ENCODE peak calls at places on chromosome 10, in five cellular contexts. One of them, this sample, is unnamed.
A peak's percentile ranks its signal among the peaks of the same experiment; 100 is the strongest.

GRCh38 chr10:130109796-130110235 is 814 bp downstream of the C10orf143 start:
- DNase-seq in HFFc6: peak; percentile 75
- DNase-seq in brain microvascular endothelial cell: peak; percentile 81
- DNase-seq in activated CD8-positive, alpha-beta T cell treated with anti-CD3 and anti-CD28 coated beads, Interleukin-2, amount 10 ng/mL, durations not matched to agents 7 days and 5 days: peak; percentile 84
- DNase-seq in choroid plexus epithelial cell: peak; percentile 93
- DNase-seq in this sample: peak; percentile 51

GRCh38 chr10:44860811-44861751 is 50.1 kb upstream of the TMEM72 start:
- DNase-seq in HFFc6: peak; percentile 96
- DNase-seq in brain microvascular endothelial cell: peak; percentile 90
- DNase-seq in activated CD8-positive, alpha-beta T cell treated with anti-CD3 and anti-CD28 coated beads, Interleukin-2, amount 10 ng/mL, durations not matched to agents 7 days and 5 days: no peak
- DNase-seq in choroid plexus epithelial cell: peak; percentile 64
- DNase-seq in this sample: no peak

GRCh38 chr10:103470755-103471653 is 8.0 kb downstream of the CALHM3 start:
- DNase-seq in HFFc6: no peak
- DNase-seq in brain microvascular endothelial cell: no peak
- DNase-seq in activated CD8-positive, alpha-beta T cell treated with anti-CD3 and anti-CD28 coated beads, Interleukin-2, amount 10 ng/mL, durations not matched to agents 7 days and 5 days: peak; percentile 96
- DNase-seq in choroid plexus epithelial cell: no peak
- DNase-seq in this sample: peak; percentile 91

GRCh38 chr10:64574371-64574770 is 1053.2 kb downstream of the REEP3 start:
- DNase-seq in HFFc6: no peak
- DNase-seq in brain microvascular endothelial cell: no peak
- DNase-seq in activated CD8-positive, alpha-beta T cell treated with anti-CD3 and anti-CD28 coated beads, Interleukin-2, amount 10 ng/mL, durations not matched to agents 7 days and 5 days: no peak
- DNase-seq in choroid plexus epithelial cell: no peak
- DNase-seq in this sample: no peak

GRCh38 chr10:102644066-102644645 is at the start of gene TRIM8:
- DNase-seq in HFFc6: no peak
- DNase-seq in brain microvascular endothelial cell: no peak
- DNase-seq in activated CD8-positive, alpha-beta T cell treated with anti-CD3 and anti-CD28 coated beads, Interleukin-2, amount 10 ng/mL, durations not matched to agents 7 days and 5 days: peak; percentile 67
- DNase-seq in choroid plexus epithelial cell: peak; percentile 57
- DNase-seq in this sample: peak; percentile 80

GRCh38 chr10:99908512-99908911 is 101.2 kb downstream of the DNMBP start:
- DNase-seq in HFFc6: no peak
- DNase-seq in brain microvascular endothelial cell: no peak
- DNase-seq in activated CD8-positive, alpha-beta T cell treated with anti-CD3 and anti-CD28 coated beads, Interleukin-2, amount 10 ng/mL, durations not matched to agents 7 days and 5 days: no peak
- DNase-seq in choroid plexus epithelial cell: no peak
- DNase-seq in this sample: no peak

GRCh38 chr10:73924935-73925334 is 14.0 kb downstream of the PLAU start:
- DNase-seq in HFFc6: no peak
- DNase-seq in brain microvascular endothelial cell: no peak
- DNase-seq in activated CD8-positive, alpha-beta T cell treated with anti-CD3 and anti-CD28 coated beads, Interleukin-2, amount 10 ng/mL, durations not matched to agents 7 days and 5 days: no peak
- DNase-seq in choroid plexus epithelial cell: no peak
- DNase-seq in this sample: no peak

GRCh38 chr10:63217120-63217605 is 84.0 kb downstream of the NRBF2 start:
- DNase-seq in HFFc6: peak; percentile 33
- DNase-seq in brain microvascular endothelial cell: peak; percentile 43
- DNase-seq in activated CD8-positive, alpha-beta T cell treated with anti-CD3 and anti-CD28 coated beads, Interleukin-2, amount 10 ng/mL, durations not matched to agents 7 days and 5 days: peak; percentile 46
- DNase-seq in choroid plexus epithelial cell: peak; percentile 75
- DNase-seq in this sample: no peak

GRCh38 chr10:79144341-79145173 is 75.8 kb downstream of the ZMIZ1 start:
- DNase-seq in HFFc6: no peak
- DNase-seq in brain microvascular endothelial cell: no peak
- DNase-seq in activated CD8-positive, alpha-beta T cell treated with anti-CD3 and anti-CD28 coated beads, Interleukin-2, amount 10 ng/mL, durations not matched to agents 7 days and 5 days: no peak
- DNase-seq in choroid plexus epithelial cell: no peak
- DNase-seq in this sample: no peak

GRCh38 chr10:51806079-51806835 is 106.9 kb upstream of the CSTF2T start:
- DNase-seq in HFFc6: no peak
- DNase-seq in brain microvascular endothelial cell: no peak
- DNase-seq in activated CD8-positive, alpha-beta T cell treated with anti-CD3 and anti-CD28 coated beads, Interleukin-2, amount 10 ng/mL, durations not matched to agents 7 days and 5 days: no peak
- DNase-seq in choroid plexus epithelial cell: no peak
- DNase-seq in this sample: no peak

GRCh38 chr10:112296908-112297331 is 13.7 kb downstream of the TECTB start:
- DNase-seq in HFFc6: no peak
- DNase-seq in brain microvascular endothelial cell: no peak
- DNase-seq in activated CD8-positive, alpha-beta T cell treated with anti-CD3 and anti-CD28 coated beads, Interleukin-2, amount 10 ng/mL, durations not matched to agents 7 days and 5 days: no peak
- DNase-seq in choroid plexus epithelial cell: peak; percentile 13
- DNase-seq in this sample: no peak

GRCh38 chr10:127424594-127425264 is 124.4 kb upstream of the NPS start:
- DNase-seq in HFFc6: no peak
- DNase-seq in brain microvascular endothelial cell: no peak
- DNase-seq in activated CD8-positive, alpha-beta T cell treated with anti-CD3 and anti-CD28 coated beads, Interleukin-2, amount 10 ng/mL, durations not matched to agents 7 days and 5 days: no peak
- DNase-seq in choroid plexus epithelial cell: peak; percentile 12
- DNase-seq in this sample: no peak

GRCh38 chr10:77925410-77925794 is 1.2 kb downstream of the DLG5 start:
- DNase-seq in HFFc6: peak; percentile 53
- DNase-seq in brain microvascular endothelial cell: no peak
- DNase-seq in activated CD8-positive, alpha-beta T cell treated with anti-CD3 and anti-CD28 coated beads, Interleukin-2, amount 10 ng/mL, durations not matched to agents 7 days and 5 days: no peak
- DNase-seq in choroid plexus epithelial cell: peak; percentile 37
- DNase-seq in this sample: no peak

GRCh38 chr10:132986076-132986475 is 43.7 kb upstream of the CFAP46 start:
- DNase-seq in HFFc6: no peak
- DNase-seq in brain microvascular endothelial cell: no peak
- DNase-seq in activated CD8-positive, alpha-beta T cell treated with anti-CD3 and anti-CD28 coated beads, Interleukin-2, amount 10 ng/mL, durations not matched to agents 7 days and 5 days: no peak
- DNase-seq in choroid plexus epithelial cell: no peak
- DNase-seq in this sample: no peak

GRCh38 chr10:79266543-79267312 is 80.5 kb upstream of the PPIF start:
- DNase-seq in HFFc6: peak; percentile 97
- DNase-seq in brain microvascular endothelial cell: peak; percentile 94
- DNase-seq in activated CD8-positive, alpha-beta T cell treated with anti-CD3 and anti-CD28 coated beads, Interleukin-2, amount 10 ng/mL, durations not matched to agents 7 days and 5 days: no peak
- DNase-seq in choroid plexus epithelial cell: peak; percentile 92
- DNase-seq in this sample: peak; percentile 81

GRCh38 chr10:92264249-92264648 is 26.6 kb downstream of the CPEB3 start:
- DNase-seq in HFFc6: no peak
- DNase-seq in brain microvascular endothelial cell: no peak
- DNase-seq in activated CD8-positive, alpha-beta T cell treated with anti-CD3 and anti-CD28 coated beads, Interleukin-2, amount 10 ng/mL, durations not matched to agents 7 days and 5 days: no peak
- DNase-seq in choroid plexus epithelial cell: no peak
- DNase-seq in this sample: no peak

GRCh38 chr10:59303018-59303417 is 59.3 kb downstream of the FAM13C start:
- DNase-seq in HFFc6: no peak
- DNase-seq in brain microvascular endothelial cell: no peak
- DNase-seq in activated CD8-positive, alpha-beta T cell treated with anti-CD3 and anti-CD28 coated beads, Interleukin-2, amount 10 ng/mL, durations not matched to agents 7 days and 5 days: no peak
- DNase-seq in choroid plexus epithelial cell: no peak
- DNase-seq in this sample: no peak

GRCh38 chr10:121440461-121440860 is 157.8 kb downstream of the FGFR2 start:
- DNase-seq in HFFc6: no peak
- DNase-seq in brain microvascular endothelial cell: no peak
- DNase-seq in activated CD8-positive, alpha-beta T cell treated with anti-CD3 and anti-CD28 coated beads, Interleukin-2, amount 10 ng/mL, durations not matched to agents 7 days and 5 days: no peak
- DNase-seq in choroid plexus epithelial cell: no peak
- DNase-seq in this sample: no peak

GRCh38 chr10:51867956-51868355 is 168.6 kb upstream of the CSTF2T start:
- DNase-seq in HFFc6: peak; percentile 66
- DNase-seq in brain microvascular endothelial cell: peak; percentile 74
- DNase-seq in activated CD8-positive, alpha-beta T cell treated with anti-CD3 and anti-CD28 coated beads, Interleukin-2, amount 10 ng/mL, durations not matched to agents 7 days and 5 days: no peak
- DNase-seq in choroid plexus epithelial cell: peak; percentile 84
- DNase-seq in this sample: no peak

GRCh38 chr10:126738001-126738400 is 67.5 kb upstream of the C10orf90 start:
- DNase-seq in HFFc6: no peak
- DNase-seq in brain microvascular endothelial cell: no peak
- DNase-seq in activated CD8-positive, alpha-beta T cell treated with anti-CD3 and anti-CD28 coated beads, Interleukin-2, amount 10 ng/mL, durations not matched to agents 7 days and 5 days: no peak
- DNase-seq in choroid plexus epithelial cell: no peak
- DNase-seq in this sample: no peak

GRCh38 chr10:110671788-110672579 is 27.8 kb downstream of the RBM20 start:
- DNase-seq in HFFc6: peak; percentile 53
- DNase-seq in brain microvascular endothelial cell: peak; percentile 69
- DNase-seq in activated CD8-positive, alpha-beta T cell treated with anti-CD3 and anti-CD28 coated beads, Interleukin-2, amount 10 ng/mL, durations not matched to agents 7 days and 5 days: peak; percentile 78
- DNase-seq in choroid plexus epithelial cell: peak; percentile 73
- DNase-seq in this sample: peak; percentile 84

GRCh38 chr10:20962165-20962564 is 65.1 kb upstream of the NEBL start:
- DNase-seq in HFFc6: no peak
- DNase-seq in brain microvascular endothelial cell: no peak
- DNase-seq in activated CD8-positive, alpha-beta T cell treated with anti-CD3 and anti-CD28 coated beads, Interleukin-2, amount 10 ng/mL, durations not matched to agents 7 days and 5 days: no peak
- DNase-seq in choroid plexus epithelial cell: peak; percentile 18
- DNase-seq in this sample: no peak

GRCh38 chr10:69500864-69501468 is 49.7 kb downstream of the TSPAN15 start:
- DNase-seq in HFFc6: no peak
- DNase-seq in brain microvascular endothelial cell: no peak
- DNase-seq in activated CD8-positive, alpha-beta T cell treated with anti-CD3 and anti-CD28 coated beads, Interleukin-2, amount 10 ng/mL, durations not matched to agents 7 days and 5 days: no peak
- DNase-seq in choroid plexus epithelial cell: no peak
- DNase-seq in this sample: no peak

GRCh38 chr10:69573056-69573806 is at the start of gene NEUROG3:
- DNase-seq in HFFc6: no peak
- DNase-seq in brain microvascular endothelial cell: no peak
- DNase-seq in activated CD8-positive, alpha-beta T cell treated with anti-CD3 and anti-CD28 coated beads, Interleukin-2, amount 10 ng/mL, durations not matched to agents 7 days and 5 days: peak; percentile 44
- DNase-seq in choroid plexus epithelial cell: no peak
- DNase-seq in this sample: peak; percentile 59

GRCh38 chr10:116120688-116121087 is 152.3 kb downstream of the GFRA1 start:
- DNase-seq in HFFc6: no peak
- DNase-seq in brain microvascular endothelial cell: no peak
- DNase-seq in activated CD8-positive, alpha-beta T cell treated with anti-CD3 and anti-CD28 coated beads, Interleukin-2, amount 10 ng/mL, durations not matched to agents 7 days and 5 days: no peak
- DNase-seq in choroid plexus epithelial cell: no peak
- DNase-seq in this sample: no peak

GRCh38 chr10:35564276-35564982 is 40.7 kb upstream of the GJD4 start:
- DNase-seq in HFFc6: peak; percentile 5
- DNase-seq in brain microvascular endothelial cell: peak; percentile 31
- DNase-seq in activated CD8-positive, alpha-beta T cell treated with anti-CD3 and anti-CD28 coated beads, Interleukin-2, amount 10 ng/mL, durations not matched to agents 7 days and 5 days: peak; percentile 31
- DNase-seq in choroid plexus epithelial cell: peak; percentile 88
- DNase-seq in this sample: no peak

GRCh38 chr10:75429159-75429827 is 2.1 kb upstream of the LRMDA start:
- DNase-seq in HFFc6: no peak
- DNase-seq in brain microvascular endothelial cell: no peak
- DNase-seq in activated CD8-positive, alpha-beta T cell treated with anti-CD3 and anti-CD28 coated beads, Interleukin-2, amount 10 ng/mL, durations not matched to agents 7 days and 5 days: no peak
- DNase-seq in choroid plexus epithelial cell: no peak
- DNase-seq in this sample: no peak